ENCODE peak calls at places on chromosomes 7 and 10, in six cellular contexts. One of them, this sample, is unnamed.
A peak's percentile ranks its signal among the peaks of the same experiment; 100 is the strongest.

GRCh38 chr10:133307776-133308430 is 769 bp downstream of the TUBGCP2 start:
- DNase-seq in Caco-2: peak; percentile 94
- DNase-seq in CD4-positive, alpha-beta T cell: peak; percentile 83
- DNase-seq in stimulated activated CD4-positive, alpha-beta T cell treated with anti-CD3 and anti-CD28 coated beads, Interleukin-15, amount 100 ng/mL, for 24 hours: peak; percentile 90
- DNase-seq in HFF-Myc: no peak
- DNase-seq in occipital lobe: no peak
- DNase-seq in this sample: no peak

GRCh38 chr10:86221442-86222335 is 144.9 kb downstream of the GRID1 start:
- DNase-seq in HFF-Myc: no peak
- DNase-seq in CD4-positive, alpha-beta T cell: no peak
- DNase-seq in Caco-2: no peak
- DNase-seq in stimulated activated CD4-positive, alpha-beta T cell treated with anti-CD3 and anti-CD28 coated beads, Interleukin-15, amount 100 ng/mL, for 24 hours: no peak
- DNase-seq in occipital lobe: no peak
- DNase-seq in this sample: no peak

GRCh38 chr10:48289652-48290238 is 15.2 kb upstream of the FRMPD2 start:
- DNase-seq in occipital lobe: peak; percentile 22
- DNase-seq in stimulated activated CD4-positive, alpha-beta T cell treated with anti-CD3 and anti-CD28 coated beads, Interleukin-15, amount 100 ng/mL, for 24 hours: peak; percentile 60
- DNase-seq in CD4-positive, alpha-beta T cell: peak; percentile 31
- DNase-seq in Caco-2: peak; percentile 81
- DNase-seq in HFF-Myc: no peak
- DNase-seq in this sample: no peak

GRCh38 chr7:80493121-80493849 is 18.6 kb downstream of the GNAT3 start:
- DNase-seq in CD4-positive, alpha-beta T cell: no peak
- DNase-seq in Caco-2: no peak
- DNase-seq in stimulated activated CD4-positive, alpha-beta T cell treated with anti-CD3 and anti-CD28 coated beads, Interleukin-15, amount 100 ng/mL, for 24 hours: no peak
- DNase-seq in HFF-Myc: no peak
- DNase-seq in occipital lobe: no peak
- DNase-seq in this sample: no peak

GRCh38 chr10:77983384-77984341 is 45.7 kb downstream of the POLR3A start:
- DNase-seq in occipital lobe: no peak
- DNase-seq in Caco-2: no peak
- DNase-seq in HFF-Myc: no peak
- DNase-seq in stimulated activated CD4-positive, alpha-beta T cell treated with anti-CD3 and anti-CD28 coated beads, Interleukin-15, amount 100 ng/mL, for 24 hours: no peak
- DNase-seq in CD4-positive, alpha-beta T cell: no peak
- DNase-seq in this sample: no peak

GRCh38 chr10:4219901-4220300 is 434.9 kb upstream of the KLF6 start:
- DNase-seq in HFF-Myc: no peak
- DNase-seq in Caco-2: no peak
- DNase-seq in stimulated activated CD4-positive, alpha-beta T cell treated with anti-CD3 and anti-CD28 coated beads, Interleukin-15, amount 100 ng/mL, for 24 hours: no peak
- DNase-seq in CD4-positive, alpha-beta T cell: no peak
- DNase-seq in occipital lobe: no peak
- DNase-seq in this sample: no peak

GRCh38 chr10:77501152-77501845 is 136.3 kb downstream of the KCNMA1 start:
- DNase-seq in CD4-positive, alpha-beta T cell: no peak
- DNase-seq in HFF-Myc: no peak
- DNase-seq in stimulated activated CD4-positive, alpha-beta T cell treated with anti-CD3 and anti-CD28 coated beads, Interleukin-15, amount 100 ng/mL, for 24 hours: no peak
- DNase-seq in Caco-2: no peak
- DNase-seq in occipital lobe: peak; percentile 59
- DNase-seq in this sample: no peak

GRCh38 chr10:20254497-20254896 is 438.3 kb downstream of the PLXDC2 start:
- DNase-seq in stimulated activated CD4-positive, alpha-beta T cell treated with anti-CD3 and anti-CD28 coated beads, Interleukin-15, amount 100 ng/mL, for 24 hours: no peak
- DNase-seq in CD4-positive, alpha-beta T cell: no peak
- DNase-seq in HFF-Myc: no peak
- DNase-seq in occipital lobe: no peak
- DNase-seq in Caco-2: no peak
- DNase-seq in this sample: no peak

GRCh38 chr7:88306590-88307048 is at the start of gene STEAP4:
- DNase-seq in HFF-Myc: no peak
- DNase-seq in stimulated activated CD4-positive, alpha-beta T cell treated with anti-CD3 and anti-CD28 coated beads, Interleukin-15, amount 100 ng/mL, for 24 hours: peak; percentile 14
- DNase-seq in Caco-2: peak; percentile 62
- DNase-seq in occipital lobe: peak; percentile 4
- DNase-seq in CD4-positive, alpha-beta T cell: no peak
- DNase-seq in this sample: peak; percentile 18

GRCh38 chr10:44724415-44725174 is 186.5 kb upstream of the TMEM72 start:
- DNase-seq in CD4-positive, alpha-beta T cell: no peak
- DNase-seq in HFF-Myc: no peak
- DNase-seq in stimulated activated CD4-positive, alpha-beta T cell treated with anti-CD3 and anti-CD28 coated beads, Interleukin-15, amount 100 ng/mL, for 24 hours: no peak
- DNase-seq in Caco-2: no peak
- DNase-seq in occipital lobe: no peak
- DNase-seq in this sample: no peak

GRCh38 chr10:94902570-94902969 is 35.9 kb upstream of the CYP2C9 start:
- DNase-seq in stimulated activated CD4-positive, alpha-beta T cell treated with anti-CD3 and anti-CD28 coated beads, Interleukin-15, amount 100 ng/mL, for 24 hours: no peak
- DNase-seq in Caco-2: peak; percentile 63
- DNase-seq in CD4-positive, alpha-beta T cell: no peak
- DNase-seq in HFF-Myc: no peak
- DNase-seq in occipital lobe: no peak
- DNase-seq in this sample: no peak

GRCh38 chr10:7337431-7338171 is 73.2 kb downstream of the SFMBT2 start:
- DNase-seq in occipital lobe: no peak
- DNase-seq in HFF-Myc: no peak
- DNase-seq in stimulated activated CD4-positive, alpha-beta T cell treated with anti-CD3 and anti-CD28 coated beads, Interleukin-15, amount 100 ng/mL, for 24 hours: peak; percentile 36
- DNase-seq in Caco-2: no peak
- DNase-seq in CD4-positive, alpha-beta T cell: no peak
- DNase-seq in this sample: no peak

GRCh38 chr7:138243430-138243829 is 167.2 kb downstream of the AKR1D1 start:
- DNase-seq in occipital lobe: no peak
- DNase-seq in CD4-positive, alpha-beta T cell: no peak
- DNase-seq in stimulated activated CD4-positive, alpha-beta T cell treated with anti-CD3 and anti-CD28 coated beads, Interleukin-15, amount 100 ng/mL, for 24 hours: no peak
- DNase-seq in Caco-2: no peak
- DNase-seq in HFF-Myc: no peak
- DNase-seq in this sample: no peak

GRCh38 chr10:67971311-67971710 is 86.9 kb downstream of the SIRT1 start:
- DNase-seq in CD4-positive, alpha-beta T cell: no peak
- DNase-seq in occipital lobe: no peak
- DNase-seq in Caco-2: no peak
- DNase-seq in HFF-Myc: no peak
- DNase-seq in stimulated activated CD4-positive, alpha-beta T cell treated with anti-CD3 and anti-CD28 coated beads, Interleukin-15, amount 100 ng/mL, for 24 hours: no peak
- DNase-seq in this sample: no peak

GRCh38 chr10:62818426-62819011 is 2.4 kb upstream of the EGR2 start:
- DNase-seq in occipital lobe: no peak
- DNase-seq in Caco-2: no peak
- DNase-seq in HFF-Myc: no peak
- DNase-seq in CD4-positive, alpha-beta T cell: no peak
- DNase-seq in stimulated activated CD4-positive, alpha-beta T cell treated with anti-CD3 and anti-CD28 coated beads, Interleukin-15, amount 100 ng/mL, for 24 hours: peak; percentile 79
- DNase-seq in this sample: no peak

GRCh38 chr10:13636776-13637175 is 50.0 kb downstream of the PRPF18 start:
- DNase-seq in CD4-positive, alpha-beta T cell: no peak
- DNase-seq in HFF-Myc: no peak
- DNase-seq in Caco-2: no peak
- DNase-seq in occipital lobe: no peak
- DNase-seq in stimulated activated CD4-positive, alpha-beta T cell treated with anti-CD3 and anti-CD28 coated beads, Interleukin-15, amount 100 ng/mL, for 24 hours: no peak
- DNase-seq in this sample: no peak